ENCODE peak calls at places on chromosomes 7 and 10, in eight cellular contexts. J is stimulated activated naive CD8-positive, alpha-beta T cell treated with anti-CD3 and anti-CD28 coated beads, Interleukin-15, Interleukin-2, amounts not matched to agents 100 U/mL and 50 U/mL, for 24 hours; K is stimulated activated CD8-positive, alpha-beta memory T cell treated with anti-CD3 and anti-CD28 coated beads, Interleukin-2, amount 100 ng/mL, for 48 hours; V is GM19239; I is upper lobe of right lung; F is NCI-H1105 treated with DMSO at 0.1 percent for 48 hours; X is activated CD8-positive, alpha-beta memory T cell treated with anti-CD3 and anti-CD28 coated beads for 4 hours; P is memory B cell. B is an unnamed sample.

GRCh38 chr10:132463333-132464255 is 66.6 kb downstream of the PWWP2B start:
- DNase-seq in J (no peak), K (no peak), V (no peak), I (no peak), F (no peak), X (no peak), P (no peak), B (no peak)

GRCh38 chr7:138785587-138786437 is 12.0 kb upstream of the TMEM213 start:
- DNase-seq in J (no peak), K (no peak), V (no peak), I (no peak), F (no peak), X (no peak), P (no peak), B (no peak)

GRCh38 chr10:18044976-18045720 is 93.4 kb downstream of the SLC39A12 start:
- DNase-seq in J (no peak), K (no peak), V (no peak), I (no peak), F (no peak), X (no peak), P (no peak), B (no peak)

GRCh38 chr10:124944982-124945381 is 3.1 kb downstream of the ZRANB1 start:
- DNase-seq in J (no peak), K (no peak), V (no peak), I (no peak), F (no peak), X (no peak), P (no peak), B (no peak)

GRCh38 chr10:7670157-7670556 is 3.4 kb upstream of the ITIH5 start:
- DNase-seq in J (no peak), K (no peak), V (no peak), I (no peak), F (no peak), X (no peak), P (no peak), B (no peak)

GRCh38 chr10:88840104-88840503 is 11.5 kb downstream of the ANKRD22 start:
- DNase-seq in J (no peak), K (no peak), V (no peak), I (no peak), F (no peak), X (no peak), P (no peak), B (no peak)

GRCh38 chr7:55251911-55252310 is 113.2 kb upstream of the LANCL2 start:
- DNase-seq in J (no peak), K (no peak), V (no peak), I (no peak), F (no peak), X (no peak), P (no peak), B (no peak)

GRCh38 chr10:43971306-43971705 is 322.6 kb upstream of the ZNF32 start:
- DNase-seq in J (no peak), K (no peak), V (no peak), I (no peak), F (no peak), X (no peak), P (no peak), B (no peak)

GRCh38 chr10:50417906-50418697 is 166.8 kb upstream of the ASAH2 start:
- DNase-seq in J (peak), K (peak), V (peak), I (peak), F (peak), X (no peak), P (peak), B (no peak)

GRCh38 chr7:55474944-55475911 is 97.1 kb downstream of the VOPP1 start:
- DNase-seq in J (no peak), K (no peak), V (no peak), I (peak), F (no peak), X (no peak), P (no peak), B (no peak)

GRCh38 chr7:151080091-151080521 is 503 bp downstream of the FASTK start:
- DNase-seq in J (no peak), K (no peak), V (no peak), I (no peak), F (peak), X (no peak), P (no peak), B (no peak)

GRCh38 chr10:85319150-85319549 is 990.8 kb downstream of the CCSER2 start:
- DNase-seq in J (no peak), K (no peak), V (no peak), I (no peak), F (no peak), X (no peak), P (no peak), B (no peak)

GRCh38 chr7:128871050-128871449 is 8.4 kb downstream of the ATP6V1F start:
- DNase-seq in J (no peak), K (no peak), V (no peak), I (no peak), F (no peak), X (no peak), P (no peak), B (no peak)

GRCh38 chr10:63120554-63120953 is 12.6 kb upstream of the NRBF2 start:
- DNase-seq in J (no peak), K (no peak), V (no peak), I (no peak), F (no peak), X (no peak), P (no peak), B (no peak)

B was measured in GM18507.